ENCODE peak calls at places on chromosomes 7 and 10, in nine cellular contexts. M is transverse colon, H is H54, G is IMR-90, O is HCT116, T is lower leg skin, Z is GM12892, U is Peyer's patch, D is tibial nerve. K is an unnamed sample.

GRCh38 chr7:26958834-26959233 is 94.4 kb upstream of the SKAP2 start:
- DNase-seq in Z (no peak), H (peak; percentile 58), T (no peak), O (peak; percentile 58), G (peak; percentile 94), U (no peak), D (no peak), M (no peak), K (no peak)

GRCh38 chr10:6445671-6446278 is 134.3 kb downstream of the PRKCQ start:
- DNase-seq in G (peak; percentile 28), H (peak; percentile 9), U (peak; percentile 35), Z (no peak), O (peak; percentile 18), D (no peak), T (peak; percentile 88), M (peak; percentile 45), K (peak; percentile 25)

GRCh38 chr10:105398202-105398601 is 757.1 kb downstream of the SORCS3 start:
- DNase-seq in U (no peak), H (no peak), Z (no peak), G (no peak), O (no peak), M (no peak), D (no peak), T (no peak), K (no peak)

GRCh38 chr7:156764016-156764669 is 123.6 kb downstream of the RNF32 start:
- DNase-seq in D (no peak), U (no peak), M (peak; percentile 71), T (no peak), G (peak; percentile 78), Z (no peak), H (no peak), O (peak; percentile 45), K (peak; percentile 18)

GRCh38 chr7:130346941-130347340 is 2.3 kb downstream of the CPA5 start:
- DNase-seq in Z (no peak), M (no peak), O (no peak), H (no peak), G (no peak), U (no peak), D (no peak), T (peak; percentile 78), K (no peak)

GRCh38 chr7:46385662-46386309 is 464.7 kb upstream of the IGFBP3 start:
- DNase-seq in D (no peak), T (no peak), H (peak; percentile 23), U (no peak), Z (no peak), O (no peak), G (peak; percentile 96), M (no peak), K (no peak)

GRCh38 chr10:120181154-120181553 is 275.9 kb upstream of the PLPP4 start:
- DNase-seq in H (no peak), Z (no peak), T (no peak), M (no peak), O (no peak), D (no peak), G (no peak), U (no peak), K (no peak)

GRCh38 chr7:29278362-29279070 is 83.9 kb downstream of the CHN2 start:
- DNase-seq in O (no peak), D (no peak), M (no peak), U (no peak), H (no peak), T (no peak), Z (no peak), G (no peak), K (no peak)

GRCh38 chr10:112376578-112376855 is 2.6 kb downstream of the ACSL5 start:
- DNase-seq in D (no peak), U (peak; percentile 28), O (no peak), T (no peak), M (no peak), H (no peak), G (no peak), Z (no peak), K (no peak)

GRCh38 chr10:112375721-112376577 is 2.0 kb downstream of the ACSL5 start:
- DNase-seq in H (no peak), D (peak; percentile 26), G (peak; percentile 49), M (peak; percentile 69), U (peak; percentile 49), O (no peak), Z (peak; percentile 67), T (no peak), K (peak; percentile 50)

GRCh38 chr10:112370424-112370819 is 3.5 kb upstream of the ACSL5 start:
- DNase-seq in O (no peak), D (no peak), U (no peak), Z (no peak), H (no peak), T (no peak), M (peak; percentile 3), G (no peak), K (no peak)

GRCh38 chr10:112374724-112375541 is 1.0 kb downstream of the ACSL5 start:
- DNase-seq in D (no peak), H (no peak), G (no peak), T (no peak), M (peak; percentile 35), U (peak; percentile 46), Z (peak; percentile 31), O (peak; percentile 88), K (no peak)

DNA sequence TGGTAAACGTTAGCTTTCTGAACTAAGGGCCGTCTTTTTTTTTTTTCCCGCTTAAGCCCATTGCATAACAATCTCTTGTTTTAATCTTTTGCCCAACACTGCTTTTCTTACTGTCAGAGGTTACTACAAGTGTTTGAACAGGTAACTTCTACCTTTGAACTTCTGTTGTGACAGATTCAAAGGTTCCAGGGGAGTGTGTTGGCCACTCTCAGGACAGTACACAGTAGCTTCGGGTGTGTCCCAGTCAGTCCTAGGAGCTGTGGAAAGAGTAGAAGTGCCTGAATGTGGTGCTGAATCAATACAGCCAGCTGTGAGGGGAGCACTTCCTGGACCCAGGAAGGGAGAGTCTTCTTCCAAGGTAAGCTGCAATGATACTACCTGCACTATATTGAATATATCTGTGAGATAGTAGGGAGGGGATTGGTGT is at the start of gene ACSL5:
- DNase-seq in U (no peak), O (no peak), T (no peak), G (no peak), M (peak; percentile 73), D (no peak), H (no peak), Z (no peak), K (no peak)
- TF ChIP-seq POLR2A in U (peak; percentile 94), O (no peak), T (no peak), G (no peak), M (peak; percentile 81), D (no peak), H (no peak), Z (no peak), K (no peak)

GRCh38 chr7:2016761-2017482 is 215.8 kb downstream of the MAD1L1 start:
- DNase-seq in T (peak; percentile 58), U (no peak), M (no peak), H (no peak), Z (no peak), D (no peak), O (no peak), G (no peak), K (no peak)

GRCh38 chr7:2017483-2017891 is 215.3 kb downstream of the MAD1L1 start:
- DNase-seq in M (no peak), O (no peak), G (no peak), U (no peak), Z (no peak), D (no peak), H (no peak), T (peak; percentile 81), K (no peak)

GRCh38 chr7:2019693-2020511 is 212.8 kb downstream of the MAD1L1 start:
- DNase-seq in T (peak; percentile 93), D (peak; percentile 36), O (no peak), Z (peak; percentile 60), G (peak; percentile 97), U (peak; percentile 64), M (peak; percentile 41), H (peak; percentile 80), K (peak; percentile 46)

GRCh38 chr7:2017914-2018785 is 214.6 kb downstream of the MAD1L1 start:
- DNase-seq in O (no peak), T (peak; percentile 80), H (no peak), Z (no peak), G (no peak), M (no peak), U (no peak), D (no peak), K (no peak)

DNA sequence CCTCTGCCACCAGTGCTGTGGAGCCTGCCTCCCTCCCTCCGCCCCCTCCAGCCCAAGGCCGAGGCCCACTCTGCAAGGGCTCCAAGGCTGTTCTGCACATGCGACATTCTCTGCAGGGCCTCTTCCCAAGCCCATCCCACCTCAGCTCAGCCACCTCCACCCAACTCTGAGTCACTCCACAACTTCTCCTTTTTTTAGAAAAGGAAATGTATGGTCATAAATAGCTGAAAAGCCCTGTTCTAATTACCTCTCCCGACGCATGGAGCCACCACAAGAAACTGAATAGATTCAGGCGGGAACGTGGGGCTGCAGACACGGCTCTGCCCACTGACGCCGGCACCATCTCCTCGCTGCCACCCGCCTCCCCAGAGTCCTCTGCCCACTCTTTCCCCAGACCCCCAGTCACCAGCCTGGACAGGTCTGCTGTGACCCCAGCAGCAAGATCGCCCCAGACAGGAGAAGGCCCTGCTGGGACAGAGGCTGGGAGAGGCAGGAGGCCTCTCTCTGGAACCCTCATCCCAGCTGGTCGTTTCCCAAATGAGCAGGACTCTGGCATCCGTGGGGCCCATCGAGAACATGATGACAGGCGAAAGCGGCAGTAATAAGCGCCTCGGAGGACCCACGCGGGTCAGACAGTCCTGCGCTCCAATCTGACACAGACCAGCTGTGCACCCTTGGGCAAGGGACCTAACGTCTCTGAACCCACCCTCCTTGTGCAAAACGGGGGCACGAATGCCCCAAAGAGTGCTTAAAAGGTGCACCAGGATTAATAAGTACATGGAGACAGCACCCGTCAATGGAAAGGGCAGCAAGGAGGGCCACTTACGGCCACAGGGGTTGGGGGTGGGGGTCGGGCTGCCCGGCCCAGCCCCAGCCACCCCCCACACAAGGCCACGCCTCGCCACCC is 213.7 kb downstream of the MAD1L1 start:
- DNase-seq in H (peak; percentile 98), G (peak; percentile 82), U (no peak), D (no peak), O (no peak), T (no peak), Z (no peak), M (peak; percentile 20), K (peak; percentile 57)
- TF ChIP-seq POLR2A in H (peak; percentile 13), G (no peak), U (no peak), D (no peak), O (no peak), T (no peak), Z (no peak), M (no peak), K (no peak)

DNA sequence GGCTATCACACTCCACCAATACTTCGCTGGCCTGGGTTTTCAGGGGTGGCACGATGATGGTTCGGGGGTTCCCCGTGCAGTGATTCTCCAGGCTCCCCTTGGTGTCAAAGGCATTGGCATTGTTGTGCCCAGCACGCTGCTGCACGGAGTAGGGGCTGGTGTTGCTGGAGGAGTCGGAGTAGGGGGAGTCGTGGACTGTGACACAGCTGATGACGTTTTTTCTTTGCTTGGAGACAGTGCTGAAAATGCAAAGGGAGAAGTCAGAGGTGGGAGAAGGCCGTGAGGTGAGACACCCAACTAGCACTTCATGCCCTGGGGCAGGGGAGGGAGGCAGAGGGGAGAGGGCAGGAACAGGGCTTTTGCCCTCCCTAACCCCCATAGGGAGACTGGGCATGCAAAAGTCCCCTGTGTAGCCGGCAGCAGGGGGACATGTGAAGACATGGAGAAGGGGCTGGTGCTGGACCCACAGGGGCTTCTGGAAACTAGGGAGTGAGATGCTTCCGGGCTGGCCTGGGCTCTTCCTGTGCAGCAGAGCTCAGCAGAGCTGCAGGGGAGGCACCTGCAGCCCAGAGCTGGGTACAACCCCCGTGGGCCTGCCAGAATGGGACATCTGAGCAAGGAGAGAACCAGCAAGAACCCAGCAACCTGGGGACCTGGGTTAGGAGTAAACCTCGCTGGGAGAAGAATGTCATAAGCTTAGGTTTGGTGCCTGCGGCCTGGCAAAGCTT is 60.5 kb downstream of the CLEC2L start:
- DNase-seq in O (no peak), T (peak; percentile 62), M (no peak), H (no peak), D (no peak), G (no peak), U (no peak), Z (no peak), K (no peak)
- TF ChIP-seq POLR2A in O (no peak), T (no peak), M (no peak), H (no peak), D (no peak), G (no peak), U (no peak), Z (no peak), K (no peak)

DNA sequence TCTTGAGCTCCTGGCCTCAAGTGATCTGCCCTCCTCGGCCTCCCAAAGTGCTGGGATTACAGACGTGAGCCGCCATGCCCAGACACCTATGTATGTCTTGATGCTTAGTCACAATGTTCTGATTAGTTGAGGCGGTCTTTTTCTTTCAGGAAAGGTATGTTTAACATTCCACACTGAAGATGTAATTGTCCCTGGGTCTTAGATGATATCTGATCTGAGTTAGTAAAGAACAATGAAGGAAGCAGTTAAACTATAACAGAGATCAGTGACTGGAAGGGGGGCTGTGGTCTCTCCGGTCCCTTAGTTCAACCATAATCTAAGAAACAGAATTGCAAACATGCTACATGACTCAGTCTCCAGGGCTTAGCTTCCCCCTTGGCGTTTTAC is 31.5 kb upstream of the SH2D4B start:
- DNase-seq in G (peak; percentile 75), H (no peak), D (no peak), U (no peak), O (peak; percentile 78), T (no peak), Z (no peak), M (no peak), K (no peak)
- TF ChIP-seq POLR2A in G (no peak), H (no peak), D (no peak), U (no peak), O (no peak), T (no peak), Z (no peak), M (no peak), K (no peak)